ENCODE peak calls at places on chromosome X, in seven cellular contexts. W is body of pancreas, B is lung, I is A673, M is bronchial epithelial cell, V is prostate gland, F is right lobe of liver. J is an unnamed sample.

GRCh38 chrX:103344606-103345005 is 11.7 kb upstream of the TCEAL9 start:
- DNase-seq in W (no peak), B (no peak), I (no peak), M (no peak), V (no peak), F (no peak), J (no peak)

GRCh38 chrX:10022273-10022541 is 55.0 kb downstream of the CLDN34 start:
- DNase-seq in W (no peak), B (no peak), I (no peak), M (no peak), V (no peak), F (no peak), J (no peak)

GRCh38 chrX:134971926-134972325 is 18.9 kb upstream of the SMIM10 start:
- DNase-seq in W (no peak), B (no peak), I (no peak), M (peak; percentile 71), V (no peak), F (no peak), J (no peak)

GRCh38 chrX:108415146-108415545 is 23.1 kb downstream of the COL4A6 start:
- DNase-seq in W (no peak), B (no peak), I (no peak), M (peak; percentile 21), V (no peak), F (no peak), J (no peak)

GRCh38 chrX:80808160-80808735 is 1.4 kb downstream of the BRWD3 start:
- DNase-seq in W (peak; percentile 79), B (peak; percentile 75), I (peak; percentile 74), M (peak; percentile 74), V (peak; percentile 81), F (peak; percentile 77), J (peak; percentile 72)

GRCh38 chrX:100804780-100805179 is 15.4 kb upstream of the CSTF2 start:
- DNase-seq in W (no peak), B (no peak), I (no peak), M (no peak), V (no peak), F (no peak), J (no peak)

GRCh38 chrX:105872921-105873320 is 50.6 kb downstream of the NRK start:
- DNase-seq in W (no peak), B (no peak), I (no peak), M (no peak), V (no peak), F (no peak), J (no peak)

GRCh38 chrX:94942603-94943002 is 1268.6 kb downstream of the FAM133A start:
- DNase-seq in W (no peak), B (no peak), I (no peak), M (no peak), V (no peak), F (no peak), J (no peak)

GRCh38 chrX:149950681-149951080 is 12.4 kb upstream of the EOLA2 start:
- DNase-seq in W (no peak), B (no peak), I (peak; percentile 60), M (peak; percentile 46), V (peak; percentile 16), F (no peak), J (peak; percentile 18)

GRCh38 chrX:38861489-38861888 is 60.2 kb downstream of the MID1IP1 start:
- DNase-seq in W (no peak), B (no peak), I (no peak), M (no peak), V (no peak), F (no peak), J (no peak)

GRCh38 chrX:115311666-115312065 is 22.2 kb downstream of the LUZP4 start:
- DNase-seq in W (peak; percentile 35), B (no peak), I (no peak), M (no peak), V (no peak), F (no peak), J (peak; percentile 83)

GRCh38 chrX:32592786-32593185 is 618.6 kb downstream of the DMD start:
- DNase-seq in W (no peak), B (no peak), I (no peak), M (no peak), V (no peak), F (no peak), J (no peak)

GRCh38 chrX:107710617-107711391 is 64.8 kb downstream of the TSC22D3 start:
- DNase-seq in W (peak; percentile 52), B (peak; percentile 63), I (peak; percentile 9), M (peak; percentile 89), V (no peak), F (no peak), J (peak; percentile 44)

GRCh38 chrX:72243472-72243871 is 4.6 kb upstream of the ERCC6L start:
- DNase-seq in W (no peak), B (no peak), I (peak; percentile 84), M (peak; percentile 34), V (no peak), F (no peak), J (no peak)

GRCh38 chrX:17654116-17654515 is 83.2 kb upstream of the SCML1 start:
- DNase-seq in W (no peak), B (no peak), I (no peak), M (no peak), V (no peak), F (no peak), J (no peak)

GRCh38 chrX:12685541-12685940 is 105.7 kb upstream of the PRPS2 start:
- DNase-seq in W (no peak), B (no peak), I (no peak), M (peak; percentile 64), V (no peak), F (no peak), J (no peak)

GRCh38 chrX:68684919-68685304 is 37.4 kb downstream of the STARD8 start:
- DNase-seq in W (no peak), B (no peak), I (no peak), M (no peak), V (no peak), F (no peak), J (no peak)

GRCh38 chrX:68683580-68683979 is 36.1 kb downstream of the STARD8 start:
- DNase-seq in W (no peak), B (no peak), I (no peak), M (no peak), V (no peak), F (no peak), J (no peak)

GRCh38 chrX:68685722-68686683 is 38.5 kb downstream of the STARD8 start:
- DNase-seq in W (peak; percentile 39), B (peak; percentile 64), I (peak; percentile 38), M (no peak), V (no peak), F (no peak), J (peak; percentile 79)

GRCh38 chrX:68684291-68684918 is 36.9 kb downstream of the STARD8 start:
- DNase-seq in W (no peak), B (no peak), I (no peak), M (no peak), V (no peak), F (peak; percentile 55), J (peak; percentile 54)

GRCh38 chrX:68686684-68687045 is 39.2 kb downstream of the STARD8 start:
- DNase-seq in W (no peak), B (no peak), I (peak; percentile 24), M (peak; percentile 35), V (peak; percentile 6), F (no peak), J (peak; percentile 55)
- H3K4me3 ChIP-seq in W (no peak overlapping the region), B (no peak overlapping the region), I (no peak overlapping the region), M (peak overlapping the region; percentile 23), V (peak overlapping the region; percentile 13), F (no peak overlapping the region), J (peak overlapping the region; percentile 46)

DNA sequence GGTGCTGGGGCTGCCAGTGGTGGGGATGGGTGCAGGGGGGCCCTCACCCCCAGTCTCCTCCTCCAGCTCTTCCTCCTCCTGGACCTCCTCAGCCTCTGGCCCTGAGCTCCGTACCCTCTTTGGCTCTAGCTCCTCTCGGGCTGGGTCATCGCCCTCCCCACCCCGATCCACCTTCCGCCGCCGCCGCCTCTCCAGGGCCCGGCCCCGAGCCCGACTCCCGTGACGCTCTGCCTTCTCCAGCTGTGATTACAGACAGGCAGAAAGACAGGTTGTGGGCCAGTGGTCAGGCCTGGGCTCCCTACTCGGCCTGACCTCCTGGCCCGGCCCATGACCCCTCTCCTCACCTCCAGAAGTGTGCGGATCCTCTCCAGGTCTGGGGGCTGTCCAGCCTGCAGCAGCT is 31.9 kb downstream of the KDM5C start:
- DNase-seq in W (no peak), B (no peak), I (no peak), M (no peak), V (no peak), F (no peak), J (no peak)
- H3K36me3 ChIP-seq in W (peaks cover 5% of the 10 kb centered on the region), B (peaks cover 13% of the 10 kb centered on the region), I (peaks cover 56% of the 10 kb centered on the region), M (peaks cover 16% of the 10 kb centered on the region), V (no peaks in the 10 kb centered on the region), F (peaks cover 7% of the 10 kb centered on the region), J (peaks cover 34% of the 10 kb centered on the region)

GRCh38 chrX:56231706-56232105 is 450 bp upstream of the KLF8 start:
- DNase-seq in W (no peak), B (no peak), I (no peak), M (no peak), V (no peak), F (no peak), J (peak; percentile 12)

GRCh38 chrX:56232221-56233082 is at the start of gene KLF8:
- DNase-seq in W (peak; percentile 71), B (peak; percentile 68), I (peak; percentile 7), M (peak; percentile 58), V (peak; percentile 61), F (no peak), J (peak; percentile 76)

GRCh38 chrX:56233682-56234081 is 1.5 kb downstream of the KLF8 start:
- DNase-seq in W (peak; percentile 69), B (peak; percentile 73), I (peak; percentile 1), M (peak; percentile 79), V (peak; percentile 39), F (no peak), J (peak; percentile 34)

GRCh38 chrX:56228914-56229313 is 3.2 kb upstream of the KLF8 start:
- DNase-seq in W (no peak), B (no peak), I (no peak), M (peak; percentile 18), V (peak; percentile 4), F (no peak), J (no peak)

DNA sequence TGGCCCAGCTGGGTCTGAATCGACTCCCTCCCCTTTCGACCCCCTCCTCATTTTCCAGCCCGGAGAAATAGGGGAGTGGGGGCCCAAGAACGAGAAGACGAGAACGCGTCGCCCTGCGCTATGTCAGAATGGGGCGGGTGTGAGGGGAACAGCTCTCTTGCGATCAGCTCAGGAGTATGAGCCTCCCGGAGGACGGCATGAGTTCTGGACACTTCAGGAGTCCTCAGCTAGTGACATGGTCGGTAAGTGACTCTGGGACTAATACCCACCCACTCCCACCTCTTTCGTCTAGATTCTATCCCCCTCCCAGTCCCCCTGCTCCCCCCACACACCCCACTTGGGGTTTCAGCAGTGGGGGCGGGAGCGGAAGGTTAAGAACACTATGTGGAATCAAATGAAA is 944 bp downstream of the KLF8 start:
- DNase-seq in W (peak; percentile 10), B (no peak), I (no peak), M (no peak), V (no peak), F (no peak), J (no peak)
- H3K4me3 ChIP-seq in W (no peak overlapping the region), B (peak overlapping the region; percentile 24), I (no peak overlapping the region), M (peak overlapping the region; percentile 50), V (peak overlapping the region; percentile 33), F (no peak overlapping the region), J (peak overlapping the region; percentile 65)

GRCh38 chrX:31280580-31280979 is 208.7 kb upstream of the FTHL17 start:
- DNase-seq in W (no peak), B (no peak), I (no peak), M (no peak), V (no peak), F (no peak), J (no peak)

DNA sequence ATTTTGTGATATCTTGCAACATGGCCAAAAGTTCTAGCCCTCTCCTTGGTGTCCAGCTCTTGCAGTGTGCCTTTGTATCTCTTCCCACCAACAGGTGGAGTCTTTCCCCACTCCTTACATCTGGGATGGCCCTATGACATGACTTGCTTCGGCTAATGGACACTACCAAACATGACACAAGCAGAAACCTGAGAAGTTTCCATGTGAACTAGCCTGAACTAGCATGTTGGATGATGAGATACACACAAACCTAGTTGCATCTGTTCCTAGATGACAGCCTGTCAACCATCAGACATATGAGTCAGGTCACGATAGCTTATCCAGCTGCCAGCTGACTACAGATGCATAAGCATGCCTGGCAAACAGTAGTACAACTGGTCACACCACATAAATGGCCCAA is 207.5 kb upstream of the FTHL17 start:
- DNase-seq in W (no peak), B (no peak), I (peak; percentile 19), M (peak; percentile 90), V (no peak), F (no peak), J (no peak)
- H3K36me3 ChIP-seq in W (no peaks in the 10 kb centered on the region), B (no peaks in the 10 kb centered on the region), I (no peaks in the 10 kb centered on the region), M (no peaks in the 10 kb centered on the region), V (no peaks in the 10 kb centered on the region), F (no peaks in the 10 kb centered on the region), J (no peaks in the 10 kb centered on the region)